ENCODE peak calls at places on chromosomes 12 and 14, in six cellular contexts. Z is AG20443; J is T-helper 2 cell; R is left colon; P is activated naive CD8-positive, alpha-beta T cell treated with anti-CD3 and anti-CD28 coated beads, Interleukin-2, amount 50 U/mL, for 24 hours; X is midbrain. U is an unnamed sample.

GRCh38 chr12:28961948-28962384 is 187.1 kb upstream of the FAR2 start:
- DNase-seq in Z (no peak), P (no peak), J (no peak), R (no peak), X (no peak), U (no peak)

GRCh38 chr14:76834296-76834695 is 8.1 kb downstream of the LRRC74A start:
- DNase-seq in X (no peak), J (no peak), Z (no peak), P (no peak), R (no peak), U (peak)

GRCh38 chr12:42450248-42450647 is 124.3 kb downstream of the PPHLN1 start:
- DNase-seq in Z (peak), J (no peak), R (no peak), X (no peak), P (no peak), U (no peak)

GRCh38 chr14:58455593-58456265 is 28.2 kb downstream of the KIAA0586 start:
- DNase-seq in Z (no peak), R (no peak), P (no peak), X (no peak), J (no peak), U (no peak)

GRCh38 chr12:108365324-108365723 is 26.2 kb upstream of the CMKLR1 start:
- DNase-seq in X (no peak), Z (no peak), R (no peak), P (no peak), J (no peak), U (no peak)

GRCh38 chr12:1488908-1489381 is 105.4 kb downstream of the FBXL14 start:
- DNase-seq in Z (peak), R (no peak), X (no peak), P (no peak), J (no peak), U (no peak)

GRCh38 chr14:23068792-23069412 is 11.6 kb upstream of the CDH24 start:
- DNase-seq in X (no peak), P (peak), J (no peak), Z (peak), R (peak), U (peak)

GRCh38 chr14:93207468-93208308 is 632 bp downstream of the UBR7 start:
- DNase-seq in Z (peak), R (peak), J (no peak), P (peak), X (peak), U (peak)

GRCh38 chr12:50057000-50057841 is at the start of gene ASIC1:
- DNase-seq in P (peak), R (peak), Z (peak), X (peak), J (no peak), U (peak)

GRCh38 chr12:53451661-53452158 is at the start of gene PCBP2:
- DNase-seq in J (peak), P (peak), Z (peak), X (peak), R (peak), U (peak)

GRCh38 chr12:79071498-79071897 is 206.9 kb downstream of the SYT1 start:
- DNase-seq in Z (no peak), P (no peak), X (no peak), J (no peak), R (no peak), U (no peak)

GRCh38 chr12:6277982-6278438 is 32.5 kb upstream of the PLEKHG6 start:
- DNase-seq in R (peak), Z (no peak), X (no peak), J (no peak), P (peak), U (no peak)

GRCh38 chr14:24298892-24299254 is 707 bp downstream of the DHRS1 start:
- DNase-seq in P (no peak), X (no peak), Z (peak), R (no peak), J (no peak), U (peak)

GRCh38 chr14:94971750-94972149 is 185.6 kb downstream of the DICER1 start:
- DNase-seq in X (peak), P (no peak), Z (peak), J (no peak), R (no peak), U (no peak)

GRCh38 chr12:96099986-96100385 is 64.6 kb upstream of the LTA4H start:
- DNase-seq in Z (no peak), R (no peak), P (no peak), X (no peak), J (no peak), U (no peak)

GRCh38 chr12:56451147-56451546 is 1.9 kb upstream of the TIMELESS start:
- DNase-seq in J (no peak), X (no peak), P (no peak), Z (no peak), R (no peak), U (no peak)

GRCh38 chr12:6072302-6072752 is 52.1 kb downstream of the VWF start:
- DNase-seq in J (no peak), X (no peak), Z (no peak), P (no peak), R (no peak), U (no peak)

GRCh38 chr14:94172545-94172944 is 1.6 kb upstream of the PPP4R4 start:
- DNase-seq in Z (no peak), P (no peak), X (no peak), J (no peak), R (no peak), U (no peak)

GRCh38 chr14:52602131-52602530 is 49.5 kb downstream of the GPR137C start:
- DNase-seq in Z (no peak), X (no peak), P (no peak), R (no peak), J (no peak), U (no peak)

GRCh38 chr14:53515264-53515663 is 362.1 kb upstream of the DDHD1 start:
- DNase-seq in J (no peak), X (no peak), R (no peak), Z (peak), P (no peak), U (no peak)

GRCh38 chr12:122087431-122088180 is 9.1 kb downstream of the MLXIP start:
- DNase-seq in R (peak), X (no peak), Z (no peak), J (no peak), P (no peak), U (peak)